ENCODE peak calls at places on chromosomes 3 and 15, in four cellular contexts. One of them, this sample, is unnamed.

GRCh38 chr3:131705558-131706051 is 202.8 kb upstream of the MRPL3 start:
- DNase-seq in stimulated activated CD4-positive, alpha-beta T cell treated with anti-CD3 and anti-CD28 coated beads, TNF-alpha, amount 100 ng/mL, for 4 hours: no peak
- DNase-seq in activated CD4-positive, alpha-beta T cell treated with anti-CD3 and anti-CD28 coated beads, Interleukin-2, amount 10 ng/mL, durations not matched to agents 7 days and 5 days: no peak
- DNase-seq in mucosa of gallbladder: no peak
- DNase-seq in this sample: no peak

GRCh38 chr15:39283531-39283930 is 297.3 kb upstream of the THBS1 start:
- DNase-seq in activated CD4-positive, alpha-beta T cell treated with anti-CD3 and anti-CD28 coated beads, Interleukin-2, amount 10 ng/mL, durations not matched to agents 7 days and 5 days: no peak
- DNase-seq in mucosa of gallbladder: no peak
- DNase-seq in stimulated activated CD4-positive, alpha-beta T cell treated with anti-CD3 and anti-CD28 coated beads, TNF-alpha, amount 100 ng/mL, for 4 hours: no peak
- DNase-seq in this sample: no peak

GRCh38 chr15:48415036-48415886 is 84.0 kb downstream of the DUT start:
- DNase-seq in stimulated activated CD4-positive, alpha-beta T cell treated with anti-CD3 and anti-CD28 coated beads, TNF-alpha, amount 100 ng/mL, for 4 hours: no peak
- DNase-seq in mucosa of gallbladder: no peak
- DNase-seq in activated CD4-positive, alpha-beta T cell treated with anti-CD3 and anti-CD28 coated beads, Interleukin-2, amount 10 ng/mL, durations not matched to agents 7 days and 5 days: no peak
- DNase-seq in this sample: no peak

GRCh38 chr3:47365213-47366153 is 15.3 kb upstream of the PTPN23 start:
- DNase-seq in stimulated activated CD4-positive, alpha-beta T cell treated with anti-CD3 and anti-CD28 coated beads, TNF-alpha, amount 100 ng/mL, for 4 hours: no peak
- DNase-seq in mucosa of gallbladder: no peak
- DNase-seq in activated CD4-positive, alpha-beta T cell treated with anti-CD3 and anti-CD28 coated beads, Interleukin-2, amount 10 ng/mL, durations not matched to agents 7 days and 5 days: no peak
- DNase-seq in this sample: no peak

GRCh38 chr3:140023616-140024530 is 88.9 kb downstream of the CLSTN2 start:
- DNase-seq in mucosa of gallbladder: peak
- DNase-seq in stimulated activated CD4-positive, alpha-beta T cell treated with anti-CD3 and anti-CD28 coated beads, TNF-alpha, amount 100 ng/mL, for 4 hours: no peak
- DNase-seq in activated CD4-positive, alpha-beta T cell treated with anti-CD3 and anti-CD28 coated beads, Interleukin-2, amount 10 ng/mL, durations not matched to agents 7 days and 5 days: no peak
- DNase-seq in this sample: no peak

GRCh38 chr3:80087769-80088168 is 320.0 kb upstream of the ROBO1 start:
- DNase-seq in stimulated activated CD4-positive, alpha-beta T cell treated with anti-CD3 and anti-CD28 coated beads, TNF-alpha, amount 100 ng/mL, for 4 hours: no peak
- DNase-seq in mucosa of gallbladder: no peak
- DNase-seq in activated CD4-positive, alpha-beta T cell treated with anti-CD3 and anti-CD28 coated beads, Interleukin-2, amount 10 ng/mL, durations not matched to agents 7 days and 5 days: no peak
- DNase-seq in this sample: no peak

GRCh38 chr3:15903164-15903563 is 105.4 kb upstream of the ANKRD28 start:
- DNase-seq in mucosa of gallbladder: no peak
- DNase-seq in activated CD4-positive, alpha-beta T cell treated with anti-CD3 and anti-CD28 coated beads, Interleukin-2, amount 10 ng/mL, durations not matched to agents 7 days and 5 days: no peak
- DNase-seq in stimulated activated CD4-positive, alpha-beta T cell treated with anti-CD3 and anti-CD28 coated beads, TNF-alpha, amount 100 ng/mL, for 4 hours: no peak
- DNase-seq in this sample: no peak

GRCh38 chr15:29018983-29019875 is 133.5 kb downstream of the APBA2 start:
- DNase-seq in mucosa of gallbladder: no peak
- DNase-seq in activated CD4-positive, alpha-beta T cell treated with anti-CD3 and anti-CD28 coated beads, Interleukin-2, amount 10 ng/mL, durations not matched to agents 7 days and 5 days: no peak
- DNase-seq in stimulated activated CD4-positive, alpha-beta T cell treated with anti-CD3 and anti-CD28 coated beads, TNF-alpha, amount 100 ng/mL, for 4 hours: no peak
- DNase-seq in this sample: no peak

GRCh38 chr3:104885214-104885814 is 481.4 kb upstream of the ALCAM start:
- DNase-seq in mucosa of gallbladder: no peak
- DNase-seq in activated CD4-positive, alpha-beta T cell treated with anti-CD3 and anti-CD28 coated beads, Interleukin-2, amount 10 ng/mL, durations not matched to agents 7 days and 5 days: no peak
- DNase-seq in stimulated activated CD4-positive, alpha-beta T cell treated with anti-CD3 and anti-CD28 coated beads, TNF-alpha, amount 100 ng/mL, for 4 hours: no peak
- DNase-seq in this sample: no peak

This sample was measured in stimulated activated CD8-positive, alpha-beta memory T cell treated with anti-CD3 and anti-CD28 coated beads, Interleukin-2, amount 100 ng/mL, for 48 hours.